ENCODE peak calls at places on chromosomes 11 and 22, in four cellular contexts. G is ascending aorta, P is fibroblast of lung, J is kidney. W is an unnamed sample.

GRCh38 chr22:50008151-50009040 is 4.2 kb downstream of the IL17REL start:
- DNase-seq in P (no peak), G (no peak), J (no peak), W (peak; percentile 6)

GRCh38 chr11:6219359-6219758 is 14.0 kb downstream of the C11orf42 start:
- DNase-seq in P (peak; percentile 87), J (no peak), G (no peak), W (peak; percentile 36)

GRCh38 chr11:66467034-66467659 is 442 bp downstream of the PELI3 start:
- DNase-seq in G (peak; percentile 69), J (peak; percentile 81), P (no peak), W (peak; percentile 45)

GRCh38 chr11:23723861-23724260 is 773.0 kb upstream of the LUZP2 start:
- DNase-seq in G (no peak), J (no peak), P (no peak), W (no peak)

GRCh38 chr22:49694462-49695260 is 133.0 kb downstream of the BRD1 start:
- DNase-seq in G (peak; percentile 41), J (no peak), P (no peak), W (no peak)

GRCh38 chr22:30205281-30206115 is 41.1 kb downstream of the LIF start:
- DNase-seq in J (peak; percentile 73), G (peak; percentile 74), P (peak; percentile 98), W (no peak)

GRCh38 chr11:6297831-6298230 is 22.5 kb downstream of the CAVIN3 start:
- DNase-seq in P (peak; percentile 32), J (no peak), G (no peak), W (no peak)

GRCh38 chr11:27703453-27703852 is 3.2 kb upstream of the BDNF start:
- DNase-seq in J (no peak), G (no peak), P (peak; percentile 66), W (no peak)

GRCh38 chr11:2932850-2933251 is 3.6 kb upstream of the PHLDA2 start:
- DNase-seq in J (peak; percentile 84), G (peak; percentile 81), P (peak; percentile 52), W (no peak)

GRCh38 chr11:2444301-2445106 is at the start of the genes KCNQ1 and TRPM5:
- DNase-seq in J (peak; percentile 91), P (no peak), G (no peak), W (peak; percentile 87)

GRCh38 chr11:69319255-69320106 is 25.5 kb downstream of the MYEOV start:
- DNase-seq in G (peak; percentile 57), J (no peak), P (no peak), W (no peak)

GRCh38 chr11:33347490-33348125 is 90.4 kb downstream of the HIPK3 start:
- DNase-seq in J (no peak), P (no peak), G (no peak), W (no peak)

DNA sequence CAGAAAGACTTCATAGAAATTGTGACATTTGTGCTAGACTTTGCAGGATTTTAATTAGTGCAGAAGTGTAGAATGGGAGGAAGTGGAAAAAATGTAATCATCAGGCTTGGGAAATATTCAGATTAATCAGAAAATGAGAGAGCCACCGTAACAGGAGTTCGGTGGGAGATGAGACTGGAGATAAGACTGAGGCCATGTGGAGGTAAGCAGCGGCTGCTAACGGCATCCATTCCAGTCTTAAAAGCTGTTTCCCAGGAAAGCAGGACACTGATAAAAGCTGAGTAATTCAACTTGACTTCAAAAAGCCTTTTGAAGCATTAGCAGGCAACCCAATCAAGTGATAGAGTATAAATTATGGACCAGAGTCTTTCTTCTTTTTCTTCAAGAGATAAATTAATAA is 369.9 kb downstream of the LUZP2 start:
- DNase-seq in P (no peak), J (no peak), G (no peak), W (no peak)
- TF ChIP-seq CTCF in P (no peak), J (no peak), G (no peak), W (no peak)

GRCh38 chr11:129737535-129738230 is 78.0 kb upstream of the TMEM45B start:
- DNase-seq in J (no peak), G (no peak), P (no peak), W (no peak)
- H3K27ac ChIP-seq in J (no peak overlapping the region), G (no peak overlapping the region), P (no peak overlapping the region), W (no peak overlapping the region)

GRCh38 chr11:121932646-121933185 is 183.3 kb downstream of the BLID start:
- DNase-seq in P (no peak), J (no peak), G (no peak), W (no peak)
- TF ChIP-seq CTCF in P (no peak), J (no peak), G (no peak), W (no peak)

GRCh38 chr11:19220903-19221682 is 19.3 kb upstream of the CSRP3 start:
- DNase-seq in G (no peak), J (no peak), P (peak; percentile 18), W (no peak)
- H3K27ac ChIP-seq in G (no peak overlapping the region), J (no peak overlapping the region), P (no peak overlapping the region), W (no peak overlapping the region)

GRCh38 chr11:103894673-103895072 is 141.8 kb upstream of the DDI1 start:
- DNase-seq in P (no peak), G (no peak), J (no peak), W (no peak)
- TF ChIP-seq CTCF in P (no peak), G (no peak), J (no peak), W (no peak)

GRCh38 chr22:41524283-41524682 is 20.0 kb downstream of the POLR3H start:
- DNase-seq in P (peak; percentile 90), G (peak; percentile 88), J (peak; percentile 86), W (peak; percentile 59)
- H3K27ac ChIP-seq in P (peak overlapping the region; percentile 98), G (peak overlapping the region; percentile 94), J (peak overlapping the region; percentile 69), W (peak overlapping the region; percentile 75)

DNA sequence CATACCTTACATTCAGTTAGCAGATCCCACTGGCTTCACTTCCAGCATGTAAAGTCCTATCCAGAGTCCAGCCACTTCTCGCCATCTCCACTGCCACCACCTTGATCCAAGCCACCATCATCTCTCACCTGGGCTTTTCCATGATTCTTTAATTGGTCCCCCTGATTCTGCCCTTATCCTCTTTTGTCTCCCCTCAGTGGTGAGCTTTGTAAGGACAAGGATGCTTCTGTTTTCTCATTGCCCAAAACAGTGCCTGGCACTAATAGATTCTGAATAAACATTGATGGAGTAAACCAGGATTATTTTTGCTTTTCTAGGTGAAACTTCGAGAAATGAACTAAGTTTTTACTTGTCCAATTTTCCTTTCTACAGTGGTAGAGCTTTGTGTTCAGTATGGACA is 4.4 kb downstream of the POLA2 start:
- DNase-seq in J (no peak), G (no peak), P (peak; percentile 32), W (no peak)
- TF ChIP-seq CTCF in J (peak; percentile 8), G (no peak), P (peak; percentile 72), W (peak; percentile 25)